ENCODE peak calls at places on chromosomes 1 and 21, in five cellular contexts. S is astrocyte of the spinal cord, N is mesothelial cell of epicardium, Z is MM.1S, A is dorsolateral prefrontal cortex. E is an unnamed sample.

GRCh38 chr1:156112276-156113137 is 2.0 kb upstream of the LMNA start:
- DNase-seq in S (no peak), N (no peak), Z (no peak), A (no peak), E (no peak)

GRCh38 chr1:26097696-26098095 is 13.9 kb upstream of the PDIK1L start:
- DNase-seq in S (peak; percentile 19), N (no peak), Z (no peak), A (no peak), E (no peak)

GRCh38 chr21:14119038-14119437 is 91.7 kb downstream of the LIPI start:
- DNase-seq in S (no peak), N (no peak), Z (no peak), A (no peak), E (no peak)

GRCh38 chr1:232568331-232568852 is 61.5 kb downstream of the SIPA1L2 start:
- DNase-seq in S (no peak), N (no peak), Z (no peak), A (no peak), E (no peak)

GRCh38 chr1:37998089-37998808 is 7.1 kb downstream of the FHL3 start:
- DNase-seq in S (no peak), N (no peak), Z (no peak), A (no peak), E (no peak)

GRCh38 chr1:223114871-223115270 is 28.2 kb downstream of the TLR5 start:
- DNase-seq in S (no peak), N (no peak), Z (no peak), A (no peak), E (no peak)

GRCh38 chr1:222306512-222306911 is 241.4 kb downstream of the HHIPL2 start:
- DNase-seq in S (no peak), N (no peak), Z (no peak), A (no peak), E (no peak)

GRCh38 chr1:230800891-230801290 is 53.7 kb downstream of the CAPN9 start:
- DNase-seq in S (no peak), N (no peak), Z (no peak), A (no peak), E (no peak)

GRCh38 chr1:223783676-223784075 is 62.1 kb downstream of the TP53BP2 start:
- DNase-seq in S (no peak), N (no peak), Z (no peak), A (no peak), E (no peak)

GRCh38 chr1:156249593-156249992 is 1.7 kb upstream of the PAQR6 start:
- DNase-seq in S (no peak), N (no peak), Z (no peak), A (no peak), E (no peak)

GRCh38 chr1:39491146-39491921 is at the start of gene BMP8A:
- DNase-seq in S (no peak), N (peak; percentile 59), Z (peak; percentile 93), A (no peak), E (peak; percentile 37)

GRCh38 chr1:220156620-220157146 is 62.8 kb downstream of the IARS2 start:
- DNase-seq in S (no peak), N (no peak), Z (no peak), A (no peak), E (no peak)

GRCh38 chr1:113396585-113396984 is 6.3 kb downstream of the MAGI3 start:
- DNase-seq in S (peak; percentile 77), N (no peak), Z (no peak), A (no peak), E (no peak)

GRCh38 chr1:155971910-155972809 is 6.2 kb downstream of the ARHGEF2 start:
- DNase-seq in S (no peak), N (no peak), Z (no peak), A (peak; percentile 74), E (no peak)

GRCh38 chr1:175978926-175979325 is 228.2 kb downstream of the COP1 start:
- DNase-seq in S (no peak), N (no peak), Z (no peak), A (no peak), E (no peak)

GRCh38 chr1:11721301-11721700 is 14.6 kb upstream of the AGTRAP start:
- DNase-seq in S (no peak), N (no peak), Z (no peak), A (no peak), E (no peak)

GRCh38 chr1:30415171-30415940 is 308.0 kb downstream of the MATN1 start:
- DNase-seq in S (no peak), N (no peak), Z (no peak), A (no peak), E (peak; percentile 0)

GRCh38 chr1:209769171-209769904 is 13.5 kb downstream of the TRAF3IP3 start:
- DNase-seq in S (peak; percentile 97), N (no peak), Z (peak; percentile 87), A (no peak), E (no peak)

GRCh38 chr1:223745731-223746130 is 33.4 kb downstream of the CAPN2 start:
- DNase-seq in S (peak; percentile 68), N (no peak), Z (no peak), A (no peak), E (no peak)

GRCh38 chr1:51936531-51936930 is 54.0 kb downstream of the RAB3B start:
- DNase-seq in S (no peak), N (no peak), Z (no peak), A (no peak), E (no peak)

GRCh38 chr21:45577806-45578801 is 35.9 kb upstream of the SLC19A1 start:
- DNase-seq in S (no peak), N (peak; percentile 37), Z (no peak), A (no peak), E (no peak)

GRCh38 chr1:245790441-245790840 is 635.7 kb downstream of the KIF26B start:
- DNase-seq in S (peak; percentile 57), N (no peak), Z (no peak), A (no peak), E (no peak)

GRCh38 chr1:189323090-189323489 is 1154.6 kb downstream of the BRINP3 start:
- DNase-seq in S (no peak), N (no peak), Z (no peak), A (no peak), E (no peak)

GRCh38 chr1:86906419-86906818 is 7.5 kb downstream of the SELENOF start:
- DNase-seq in S (peak; percentile 10), N (no peak), Z (no peak), A (no peak), E (no peak)

GRCh38 chr1:163258181-163258580 is 55.5 kb upstream of the RGS5 start:
- DNase-seq in S (peak; percentile 8), N (no peak), Z (no peak), A (no peak), E (no peak)

GRCh38 chr1:213989740-213990472 is 2.1 kb downstream of the PROX1 start:
- DNase-seq in S (no peak), N (no peak), Z (peak; percentile 85), A (no peak), E (no peak)

GRCh38 chr1:8145525-8145924 is 119.4 kb upstream of the ERRFI1 start:
- DNase-seq in S (peak; percentile 76), N (no peak), Z (no peak), A (no peak), E (no peak)

GRCh38 chr1:218996362-218996761 is 177.3 kb upstream of the LYPLAL1 start:
- DNase-seq in S (no peak), N (no peak), Z (no peak), A (no peak), E (no peak)
- TF ChIP-seq CTCF in S (no peak), N (no peak), Z (no peak), A (peak; percentile 22), E (peak; percentile 28)

DNA sequence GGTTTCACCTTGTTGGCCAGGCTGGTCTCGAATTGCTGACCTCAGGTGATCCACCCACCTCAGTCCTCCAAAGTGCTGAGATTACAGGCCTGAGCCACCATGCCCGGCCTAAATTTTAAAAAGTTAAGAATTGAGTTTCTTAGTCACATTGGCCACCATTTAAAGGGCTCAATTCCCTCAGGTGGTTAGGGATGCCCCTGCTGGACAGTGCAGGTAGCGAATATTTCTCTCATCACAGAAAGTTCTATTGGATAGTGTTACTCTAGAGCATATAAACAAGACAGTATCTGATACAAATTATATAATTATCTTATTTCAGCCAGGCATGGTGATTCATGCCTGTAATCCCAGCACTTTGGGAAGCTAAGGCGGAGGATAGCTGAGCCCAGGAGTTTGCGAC is 320.2 kb downstream of the ZP4 start:
- DNase-seq in S (no peak), N (no peak), Z (no peak), A (no peak), E (no peak)
- TF ChIP-seq CTCF in S (no peak), N (peak; percentile 28), Z (peak; percentile 23), A (no peak), E (peak; percentile 48)

GRCh38 chr1:99133759-99134158 is 129.1 kb upstream of the PLPPR5 start:
- DNase-seq in S (no peak), N (no peak), Z (no peak), A (no peak), E (no peak)
- TF ChIP-seq CTCF in S (no peak), N (no peak), Z (no peak), A (no peak), E (no peak)

GRCh38 chr21:43983390-43983789 is 28.7 kb upstream of the TRAPPC10 start:
- DNase-seq in S (no peak), N (no peak), Z (no peak), A (no peak), E (no peak)

GRCh38 chr21:43982489-43983078 is 29.5 kb upstream of the TRAPPC10 start:
- DNase-seq in S (no peak), N (no peak), Z (no peak), A (no peak), E (no peak)

GRCh38 chr21:43984905-43985689 is 27.0 kb upstream of the TRAPPC10 start:
- DNase-seq in S (no peak), N (no peak), Z (no peak), A (no peak), E (no peak)

GRCh38 chr21:43985690-43986251 is 26.3 kb upstream of the TRAPPC10 start:
- DNase-seq in S (no peak), N (no peak), Z (no peak), A (no peak), E (no peak)

GRCh38 chr21:43983860-43984420 is 28.2 kb upstream of the TRAPPC10 start:
- DNase-seq in S (no peak), N (no peak), Z (no peak), A (peak; percentile 52), E (no peak)
- TF ChIP-seq CTCF in S (no peak), N (no peak), Z (no peak), A (no peak), E (no peak)

GRCh38 chr1:75426688-75427087 is 184.2 kb downstream of the SLC44A5 start:
- DNase-seq in S (no peak), N (no peak), Z (no peak), A (peak; percentile 8), E (no peak)

GRCh38 chr1:75423136-75423535 is 187.8 kb downstream of the SLC44A5 start:
- DNase-seq in S (no peak), N (no peak), Z (no peak), A (no peak), E (no peak)

GRCh38 chr1:75425001-75425400 is 185.9 kb downstream of the SLC44A5 start:
- DNase-seq in S (no peak), N (no peak), Z (no peak), A (no peak), E (no peak)

DNA sequence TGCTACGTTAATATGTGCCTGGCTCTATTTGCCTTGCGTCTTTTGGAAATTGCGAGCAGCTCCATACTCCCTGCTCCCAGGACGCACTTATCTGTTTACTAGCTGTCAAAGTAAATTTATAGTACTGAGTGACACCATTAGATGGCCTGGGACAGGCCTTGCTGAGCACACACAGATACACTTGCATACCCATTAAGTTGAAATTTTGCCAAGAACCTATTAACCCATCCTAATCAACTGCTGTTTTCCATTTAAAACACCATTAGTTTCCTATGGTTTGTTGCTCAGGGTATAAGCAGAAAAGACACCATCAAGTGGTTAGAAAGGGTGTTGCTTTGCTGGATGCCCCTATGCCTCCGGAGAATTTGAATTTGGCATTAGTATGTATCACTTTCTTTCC is 187.3 kb downstream of the SLC44A5 start:
- DNase-seq in S (no peak), N (no peak), Z (no peak), A (no peak), E (no peak)
- TF ChIP-seq CTCF in S (no peak), N (no peak), Z (no peak), A (no peak), E (peak; percentile 32)

E was measured in neural crest cell.